ENCODE peak calls at places on chromosomes 3 and 15, in ten cellular contexts. O is NCI-H2081, V is left kidney, T is neuronal stem cell, U is AG08395, S is AML-193, I is NCI-H748 treated with DMSO at 0.1 percent for 48 hours, E is EL, F is Right ventricle myocardium superior, J is LoVo. B is an unnamed sample.

GRCh38 chr3:20352547-20353164 is 166.7 kb upstream of the SGO1 start:
- DNase-seq in T (no peak), J (no peak), O (no peak), I (no peak), V (no peak), F (no peak), S (no peak), E (peak; percentile 17), U (peak; percentile 10), B (no peak)

GRCh38 chr3:21159565-21159950 is 591.5 kb downstream of the ZNF385D start:
- DNase-seq in I (no peak), J (no peak), U (peak; percentile 24), F (no peak), V (peak; percentile 25), S (no peak), E (no peak), O (no peak), T (no peak), B (peak; percentile 57)

GRCh38 chr3:124813541-124813940 is 73.6 kb downstream of the ITGB5 start:
- DNase-seq in S (no peak), T (no peak), J (no peak), I (no peak), E (no peak), U (no peak), V (no peak), F (no peak), O (no peak), B (no peak)

GRCh38 chr15:101042320-101042719 is 123.2 kb downstream of the LRRK1 start:
- DNase-seq in I (no peak), F (no peak), O (no peak), J (no peak), U (no peak), V (no peak), T (no peak), S (no peak), E (no peak), B (no peak)

GRCh38 chr3:39143051-39143885 is 10.1 kb downstream of the CSRNP1 start:
- DNase-seq in I (no peak), E (no peak), T (no peak), F (no peak), V (no peak), U (no peak), O (no peak), S (no peak), J (no peak), B (no peak)

GRCh38 chr3:8840556-8840955 is 71.1 kb upstream of the OXTR start:
- DNase-seq in J (no peak), S (no peak), F (no peak), T (no peak), E (peak; percentile 90), U (peak; percentile 31), O (no peak), I (no peak), V (no peak), B (peak; percentile 83)

GRCh38 chr3:4421121-4421520 is 45.9 kb downstream of the SUMF1 start:
- DNase-seq in E (peak; percentile 71), J (no peak), V (no peak), U (peak; percentile 57), S (peak; percentile 83), I (no peak), O (no peak), F (no peak), T (no peak), B (peak; percentile 76)

GRCh38 chr3:165805834-165806561 is 31.2 kb downstream of the BCHE start:
- DNase-seq in J (peak; percentile 6), O (peak; percentile 44), U (no peak), F (no peak), S (no peak), E (no peak), V (no peak), T (no peak), I (no peak), B (no peak)